ENCODE peak calls at places on chromosome 7, in ten cellular contexts. One of them, this sample, is unnamed.

GRCh38 chr7:101173752-101174244 is 6.3 kb downstream of the NAT16 start:
- DNase-seq in brain microvascular endothelial cell: no peak
- DNase-seq in H7: peak; percentile 96
- DNase-seq in mammary epithelial cell: no peak
- DNase-seq in A549: peak; percentile 81
- DNase-seq in right lobe of liver: no peak
- DNase-seq in prostate gland: no peak
- DNase-seq in ascending aorta: no peak
- DNase-seq in lung: peak; percentile 34
- DNase-seq in heart left ventricle: no peak
- DNase-seq in this sample: peak; percentile 63

GRCh38 chr7:133480868-133481267 is 228.0 kb downstream of the EXOC4 start:
- DNase-seq in A549: no peak
- DNase-seq in H7: no peak
- DNase-seq in mammary epithelial cell: no peak
- DNase-seq in lung: no peak
- DNase-seq in ascending aorta: no peak
- DNase-seq in heart left ventricle: no peak
- DNase-seq in brain microvascular endothelial cell: no peak
- DNase-seq in right lobe of liver: no peak
- DNase-seq in prostate gland: no peak
- DNase-seq in this sample: no peak

GRCh38 chr7:47266799-47267198 is 315.1 kb downstream of the TNS3 start:
- DNase-seq in brain microvascular endothelial cell: peak; percentile 11
- DNase-seq in heart left ventricle: no peak
- DNase-seq in lung: no peak
- DNase-seq in mammary epithelial cell: no peak
- DNase-seq in ascending aorta: no peak
- DNase-seq in A549: peak; percentile 55
- DNase-seq in H7: no peak
- DNase-seq in right lobe of liver: no peak
- DNase-seq in prostate gland: no peak
- DNase-seq in this sample: no peak

GRCh38 chr7:78134256-78134655 is 335.7 kb downstream of the PHTF2 start:
- DNase-seq in A549: peak; percentile 33
- DNase-seq in ascending aorta: no peak
- DNase-seq in heart left ventricle: no peak
- DNase-seq in prostate gland: no peak
- DNase-seq in mammary epithelial cell: peak; percentile 23
- DNase-seq in H7: peak; percentile 67
- DNase-seq in brain microvascular endothelial cell: peak; percentile 62
- DNase-seq in right lobe of liver: no peak
- DNase-seq in lung: no peak
- DNase-seq in this sample: peak; percentile 52

GRCh38 chr7:76300210-76300731 is 2.2 kb upstream of the HSPB1 start:
- DNase-seq in heart left ventricle: no peak
- DNase-seq in A549: peak; percentile 91
- DNase-seq in mammary epithelial cell: peak; percentile 97
- DNase-seq in ascending aorta: no peak
- DNase-seq in H7: no peak
- DNase-seq in lung: peak; percentile 67
- DNase-seq in prostate gland: peak; percentile 82
- DNase-seq in right lobe of liver: no peak
- DNase-seq in brain microvascular endothelial cell: peak; percentile 57
- DNase-seq in this sample: peak; percentile 98

GRCh38 chr7:9200666-9201065 is 767.3 kb downstream of the NXPH1 start:
- DNase-seq in ascending aorta: no peak
- DNase-seq in H7: no peak
- DNase-seq in lung: no peak
- DNase-seq in brain microvascular endothelial cell: no peak
- DNase-seq in prostate gland: no peak
- DNase-seq in A549: no peak
- DNase-seq in heart left ventricle: no peak
- DNase-seq in right lobe of liver: no peak
- DNase-seq in mammary epithelial cell: no peak
- DNase-seq in this sample: no peak

GRCh38 chr7:19066109-19066508 is 51.3 kb downstream of the TWIST1 start:
- DNase-seq in mammary epithelial cell: no peak
- DNase-seq in prostate gland: no peak
- DNase-seq in ascending aorta: no peak
- DNase-seq in heart left ventricle: no peak
- DNase-seq in H7: no peak
- DNase-seq in A549: no peak
- DNase-seq in brain microvascular endothelial cell: no peak
- DNase-seq in lung: no peak
- DNase-seq in right lobe of liver: no peak
- DNase-seq in this sample: no peak

GRCh38 chr7:143519411-143520131 is 41.9 kb downstream of the TAS2R41 start:
- DNase-seq in prostate gland: no peak
- DNase-seq in mammary epithelial cell: peak; percentile 51
- DNase-seq in A549: peak; percentile 37
- DNase-seq in H7: no peak
- DNase-seq in right lobe of liver: no peak
- DNase-seq in ascending aorta: no peak
- DNase-seq in brain microvascular endothelial cell: peak; percentile 92
- DNase-seq in heart left ventricle: peak; percentile 59
- DNase-seq in lung: no peak
- DNase-seq in this sample: peak; percentile 59

GRCh38 chr7:131370523-131370968 is 42.9 kb downstream of the MKLN1 start:
- DNase-seq in heart left ventricle: no peak
- DNase-seq in A549: no peak
- DNase-seq in brain microvascular endothelial cell: peak; percentile 26
- DNase-seq in lung: no peak
- DNase-seq in right lobe of liver: no peak
- DNase-seq in prostate gland: no peak
- DNase-seq in mammary epithelial cell: peak; percentile 37
- DNase-seq in H7: no peak
- DNase-seq in ascending aorta: no peak
- DNase-seq in this sample: peak; percentile 29

GRCh38 chr7:158415316-158415715 is 172.3 kb downstream of the PTPRN2 start:
- DNase-seq in H7: no peak
- DNase-seq in heart left ventricle: no peak
- DNase-seq in ascending aorta: no peak
- DNase-seq in prostate gland: no peak
- DNase-seq in brain microvascular endothelial cell: no peak
- DNase-seq in lung: no peak
- DNase-seq in mammary epithelial cell: no peak
- DNase-seq in A549: no peak
- DNase-seq in right lobe of liver: no peak
- DNase-seq in this sample: no peak

GRCh38 chr7:98458090-98458875 is 57.4 kb upstream of the BAIAP2L1 start:
- DNase-seq in H7: no peak
- DNase-seq in prostate gland: no peak
- DNase-seq in A549: peak; percentile 40
- DNase-seq in ascending aorta: no peak
- DNase-seq in right lobe of liver: no peak
- DNase-seq in heart left ventricle: no peak
- DNase-seq in brain microvascular endothelial cell: no peak
- DNase-seq in lung: no peak
- DNase-seq in mammary epithelial cell: no peak
- DNase-seq in this sample: no peak

GRCh38 chr7:14195896-14196295 is 206.4 kb upstream of the ETV1 start:
- DNase-seq in H7: no peak
- DNase-seq in A549: no peak
- DNase-seq in mammary epithelial cell: no peak
- DNase-seq in right lobe of liver: no peak
- DNase-seq in prostate gland: no peak
- DNase-seq in lung: no peak
- DNase-seq in heart left ventricle: no peak
- DNase-seq in ascending aorta: no peak
- DNase-seq in brain microvascular endothelial cell: no peak
- DNase-seq in this sample: peak; percentile 42

GRCh38 chr7:22549667-22550513 is 49.9 kb upstream of the STEAP1B start:
- DNase-seq in ascending aorta: no peak
- DNase-seq in H7: peak; percentile 85
- DNase-seq in heart left ventricle: no peak
- DNase-seq in lung: no peak
- DNase-seq in prostate gland: no peak
- DNase-seq in brain microvascular endothelial cell: peak; percentile 19
- DNase-seq in mammary epithelial cell: peak; percentile 26
- DNase-seq in A549: peak; percentile 39
- DNase-seq in right lobe of liver: no peak
- DNase-seq in this sample: peak; percentile 26

GRCh38 chr7:131027287-131027773 is 293.3 kb upstream of the KLF14 start:
- DNase-seq in mammary epithelial cell: peak; percentile 63
- DNase-seq in brain microvascular endothelial cell: no peak
- DNase-seq in H7: peak; percentile 51
- DNase-seq in prostate gland: no peak
- DNase-seq in heart left ventricle: peak; percentile 54
- DNase-seq in ascending aorta: peak; percentile 72
- DNase-seq in right lobe of liver: no peak
- DNase-seq in A549: no peak
- DNase-seq in lung: no peak
- DNase-seq in this sample: peak; percentile 29

DNA sequence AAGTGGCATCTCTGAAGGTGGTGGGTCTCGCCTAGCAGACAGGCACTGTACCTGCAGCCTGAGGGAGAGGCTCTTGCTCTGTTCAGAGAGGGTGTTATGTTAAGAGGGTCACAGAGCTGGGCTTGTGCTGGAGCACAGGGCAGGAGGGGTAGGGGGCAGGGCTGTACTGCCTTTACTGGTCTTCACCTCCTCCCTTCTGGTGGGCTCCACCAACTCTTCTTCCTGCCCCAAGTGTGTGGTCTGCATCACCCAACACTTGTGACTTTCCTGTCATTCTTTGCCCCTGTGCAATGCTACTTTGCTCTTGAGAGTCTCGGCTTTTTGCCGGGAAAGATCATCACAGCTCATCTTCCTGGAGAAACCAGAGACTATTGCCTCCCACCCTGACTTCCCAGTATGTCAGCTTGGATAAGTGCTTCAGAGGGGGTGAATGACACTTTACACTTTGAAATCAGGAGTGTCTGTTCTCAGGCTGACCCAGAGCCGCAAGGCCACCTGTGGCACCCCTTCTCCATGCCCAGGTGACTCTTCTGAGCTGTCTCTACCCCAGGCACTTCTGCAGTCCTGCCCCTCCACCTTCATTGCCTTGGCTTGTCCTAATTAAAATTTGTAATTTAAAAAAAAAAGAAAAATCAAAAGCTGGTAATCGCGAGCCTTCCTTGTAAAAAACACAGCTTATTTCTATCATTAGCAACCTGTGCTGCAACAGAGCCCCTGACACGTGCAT is 38.4 kb upstream of the IKZF1 start:
- DNase-seq in prostate gland: no peak
- DNase-seq in right lobe of liver: no peak
- DNase-seq in heart left ventricle: no peak
- DNase-seq in ascending aorta: no peak
- DNase-seq in brain microvascular endothelial cell: no peak
- DNase-seq in mammary epithelial cell: no peak
- DNase-seq in H7: no peak
- DNase-seq in lung: no peak
- DNase-seq in A549: no peak
- DNase-seq in this sample: no peak
- H3K4me3 ChIP-seq in prostate gland: no peak overlapping the region
- H3K4me3 ChIP-seq in right lobe of liver: no peak overlapping the region
- H3K4me3 ChIP-seq in heart left ventricle: no peak overlapping the region
- H3K4me3 ChIP-seq in ascending aorta: no peak overlapping the region
- H3K4me3 ChIP-seq in brain microvascular endothelial cell: no peak overlapping the region
- H3K4me3 ChIP-seq in mammary epithelial cell: no peak overlapping the region
- H3K4me3 ChIP-seq in H7: no peak overlapping the region
- H3K4me3 ChIP-seq in lung: no peak overlapping the region
- H3K4me3 ChIP-seq in A549: no peak overlapping the region
- H3K4me3 ChIP-seq in this sample: no peak overlapping the region

GRCh38 chr7:70614237-70614984 is 517.5 kb upstream of the GALNT17 start:
- DNase-seq in ascending aorta: peak; percentile 89
- DNase-seq in prostate gland: peak; percentile 68
- DNase-seq in H7: peak; percentile 78
- DNase-seq in heart left ventricle: peak; percentile 87
- DNase-seq in brain microvascular endothelial cell: no peak
- DNase-seq in lung: peak; percentile 38
- DNase-seq in right lobe of liver: peak; percentile 89
- DNase-seq in mammary epithelial cell: peak; percentile 53
- DNase-seq in A549: no peak
- DNase-seq in this sample: peak; percentile 35
- H3K4me3 ChIP-seq in ascending aorta: peak overlapping the region; percentile 35
- H3K4me3 ChIP-seq in prostate gland: no peak overlapping the region
- H3K4me3 ChIP-seq in H7: no peak overlapping the region
- H3K4me3 ChIP-seq in heart left ventricle: no peak overlapping the region
- H3K4me3 ChIP-seq in brain microvascular endothelial cell: no peak overlapping the region
- H3K4me3 ChIP-seq in lung: no peak overlapping the region
- H3K4me3 ChIP-seq in right lobe of liver: no peak overlapping the region
- H3K4me3 ChIP-seq in mammary epithelial cell: no peak overlapping the region
- H3K4me3 ChIP-seq in A549: no peak overlapping the region
- H3K4me3 ChIP-seq in this sample: no peak overlapping the region

DNA sequence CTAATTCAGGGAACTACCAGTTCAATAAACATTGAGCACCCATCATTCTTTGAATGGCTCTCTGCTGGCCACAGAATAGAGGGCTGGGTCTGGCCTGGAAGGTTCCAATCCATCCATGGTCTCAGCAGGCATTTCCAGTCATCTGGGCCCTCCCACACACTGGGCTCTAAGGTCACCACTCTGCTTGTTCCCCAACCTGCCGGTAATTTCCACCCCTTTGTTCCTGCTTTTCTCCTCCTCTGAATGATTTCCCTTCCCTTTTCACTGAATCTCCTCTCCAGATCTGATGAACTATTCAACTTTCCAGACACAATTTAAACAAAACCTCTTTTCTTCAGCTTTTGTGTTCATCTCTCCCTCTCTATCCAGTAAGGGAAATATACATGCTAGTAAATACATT is 2.6 kb downstream of the BZW2 start:
- DNase-seq in right lobe of liver: no peak
- DNase-seq in H7: peak; percentile 21
- DNase-seq in ascending aorta: no peak
- DNase-seq in mammary epithelial cell: no peak
- DNase-seq in A549: no peak
- DNase-seq in brain microvascular endothelial cell: no peak
- DNase-seq in prostate gland: no peak
- DNase-seq in lung: no peak
- DNase-seq in heart left ventricle: no peak
- DNase-seq in this sample: no peak
- H3K4me3 ChIP-seq in right lobe of liver: no peak overlapping the region
- H3K4me3 ChIP-seq in H7: no peak overlapping the region
- H3K4me3 ChIP-seq in ascending aorta: no peak overlapping the region
- H3K4me3 ChIP-seq in mammary epithelial cell: peak overlapping the region; percentile 10
- H3K4me3 ChIP-seq in A549: peak overlapping the region; percentile 6
- H3K4me3 ChIP-seq in brain microvascular endothelial cell: no peak overlapping the region
- H3K4me3 ChIP-seq in prostate gland: no peak overlapping the region
- H3K4me3 ChIP-seq in lung: no peak overlapping the region
- H3K4me3 ChIP-seq in heart left ventricle: no peak overlapping the region
- H3K4me3 ChIP-seq in this sample: no peak overlapping the region

DNA sequence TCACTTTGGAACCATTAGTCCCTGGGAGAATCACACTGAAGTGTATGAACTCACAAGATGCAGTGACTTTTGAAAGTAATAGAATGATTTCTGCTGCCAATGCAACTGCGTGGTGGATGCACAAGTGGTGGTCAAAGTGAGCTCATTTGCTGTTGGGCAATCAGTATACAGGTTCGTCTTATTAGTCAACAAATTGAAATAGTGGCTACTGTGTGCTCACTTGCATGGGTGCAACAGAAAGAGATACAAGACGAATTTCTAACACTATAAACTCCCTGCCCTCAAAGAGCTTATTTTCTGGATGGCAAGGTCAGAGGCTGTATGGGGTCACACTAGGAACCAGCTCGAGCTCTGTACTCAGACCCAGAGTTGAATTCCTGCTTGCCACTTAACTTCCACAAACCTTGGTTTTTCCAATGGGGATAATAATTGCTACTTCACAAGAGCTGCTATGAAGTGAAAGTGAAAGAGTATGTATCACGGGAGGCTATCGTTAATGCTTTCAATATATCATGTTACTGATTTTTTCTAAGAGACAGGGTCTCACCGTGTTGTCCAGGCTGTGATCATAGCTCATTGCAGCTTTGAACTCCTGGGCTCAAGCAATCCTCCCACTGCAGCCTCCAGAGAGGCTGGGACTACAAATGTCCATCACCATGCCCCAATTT is 8.3 kb upstream of the BCL7B start:
- DNase-seq in H7: no peak
- DNase-seq in brain microvascular endothelial cell: no peak
- DNase-seq in A549: no peak
- DNase-seq in ascending aorta: no peak
- DNase-seq in heart left ventricle: no peak
- DNase-seq in mammary epithelial cell: no peak
- DNase-seq in lung: no peak
- DNase-seq in right lobe of liver: no peak
- DNase-seq in prostate gland: no peak
- DNase-seq in this sample: peak; percentile 39
- H3K4me3 ChIP-seq in H7: no peak overlapping the region
- H3K4me3 ChIP-seq in brain microvascular endothelial cell: no peak overlapping the region
- H3K4me3 ChIP-seq in A549: no peak overlapping the region
- H3K4me3 ChIP-seq in ascending aorta: peak overlapping the region; percentile 16
- H3K4me3 ChIP-seq in heart left ventricle: no peak overlapping the region
- H3K4me3 ChIP-seq in mammary epithelial cell: no peak overlapping the region
- H3K4me3 ChIP-seq in lung: no peak overlapping the region
- H3K4me3 ChIP-seq in right lobe of liver: peak overlapping the region; percentile 38
- H3K4me3 ChIP-seq in prostate gland: no peak overlapping the region
- H3K4me3 ChIP-seq in this sample: no peak overlapping the region